ENCODE peak calls at places on chromosomes 1 and 21, in four cellular contexts. B is lung, T is fibroblast of lung, K is psoas muscle. S is an unnamed sample.
A peak's percentile ranks its signal among the peaks of the same experiment; 100 is the strongest.

GRCh38 chr1:222923506-222923905 is 108.7 kb downstream of the DISP1 start:
- DNase-seq in B (no peak), T (no peak), K (no peak), S (no peak)

GRCh38 chr1:178461676-178462075 is 35.1 kb downstream of the CLEC20A start:
- DNase-seq in B (no peak), T (no peak), K (no peak), S (no peak)

GRCh38 chr1:204301171-204301957 is 58.4 kb downstream of the PLEKHA6 start:
- DNase-seq in B (no peak), T (no peak), K (peak; percentile 68), S (no peak)

GRCh38 chr1:214401666-214402065 is 120.7 kb downstream of the SMYD2 start:
- DNase-seq in B (no peak), T (no peak), K (no peak), S (no peak)

GRCh38 chr1:61591316-61591715 is 133.6 kb downstream of the TM2D1 start:
- DNase-seq in B (no peak), T (no peak), K (no peak), S (peak; percentile 4)

GRCh38 chr1:7389201-7389785 is 381.8 kb upstream of the VAMP3 start:
- DNase-seq in B (no peak), T (peak; percentile 23), K (no peak), S (no peak)

GRCh38 chr1:226181996-226182714 is 4.4 kb downstream of the ACBD3 start:
- DNase-seq in B (peak; percentile 33), T (peak; percentile 57), K (peak; percentile 76), S (peak; percentile 56)

GRCh38 chr1:181949500-181949899 is 112.0 kb downstream of the ZNF648 start:
- DNase-seq in B (no peak), T (no peak), K (no peak), S (no peak)

GRCh38 chr1:61640531-61641125 is 84.3 kb downstream of the TM2D1 start:
- DNase-seq in B (no peak), T (no peak), K (peak; percentile 54), S (no peak)

GRCh38 chr1:220874201-220874655 is 5.0 kb upstream of the HLX start:
- DNase-seq in B (no peak), T (peak; percentile 70), K (no peak), S (peak; percentile 55)

GRCh38 chr1:99704356-99704816 is 58.5 kb downstream of the PALMD start:
- DNase-seq in B (no peak), T (no peak), K (no peak), S (no peak)

GRCh38 chr1:19533626-19534025 is 48.3 kb upstream of the CAPZB start:
- DNase-seq in B (no peak), T (no peak), K (peak; percentile 60), S (no peak)

GRCh38 chr1:164685656-164686055 is 126.7 kb downstream of the PBX1 start:
- DNase-seq in B (no peak), T (no peak), K (no peak), S (no peak)

GRCh38 chr21:34083357-34083756 is 10.0 kb downstream of the MRPS6 start:
- DNase-seq in B (no peak), T (no peak), K (no peak), S (no peak)

GRCh38 chr1:27570383-27570755 is 33.6 kb downstream of the AHDC1 start:
- DNase-seq in B (no peak), T (no peak), K (peak; percentile 81), S (no peak)

GRCh38 chr1:209318302-209319056 is 265.0 kb upstream of the CAMK1G start:
- DNase-seq in B (no peak), T (no peak), K (no peak), S (no peak)

GRCh38 chr1:12171206-12172041 is 4.6 kb downstream of the TNFRSF1B start:
- DNase-seq in B (no peak), T (no peak), K (no peak), S (no peak)

GRCh38 chr1:154743536-154744036 is 126.5 kb downstream of the KCNN3 start:
- DNase-seq in B (no peak), T (no peak), K (no peak), S (no peak)

GRCh38 chr1:22457356-22457755 is 5.7 kb downstream of the ZBTB40 start:
- DNase-seq in B (no peak), T (peak; percentile 82), K (no peak), S (no peak)

GRCh38 chr1:50968884-50969610 is 998 bp upstream of the CDKN2C start:
- DNase-seq in B (peak; percentile 51), T (peak; percentile 17), K (peak; percentile 74), S (peak; percentile 65)

GRCh38 chr1:111242805-111243523 is 15.5 kb downstream of the CHI3L2 start:
- DNase-seq in B (no peak), T (no peak), K (no peak), S (no peak)

GRCh38 chr1:70528591-70529333 is 117.7 kb downstream of the CTH start:
- DNase-seq in B (no peak), T (peak; percentile 33), K (no peak), S (peak; percentile 42)

DNA sequence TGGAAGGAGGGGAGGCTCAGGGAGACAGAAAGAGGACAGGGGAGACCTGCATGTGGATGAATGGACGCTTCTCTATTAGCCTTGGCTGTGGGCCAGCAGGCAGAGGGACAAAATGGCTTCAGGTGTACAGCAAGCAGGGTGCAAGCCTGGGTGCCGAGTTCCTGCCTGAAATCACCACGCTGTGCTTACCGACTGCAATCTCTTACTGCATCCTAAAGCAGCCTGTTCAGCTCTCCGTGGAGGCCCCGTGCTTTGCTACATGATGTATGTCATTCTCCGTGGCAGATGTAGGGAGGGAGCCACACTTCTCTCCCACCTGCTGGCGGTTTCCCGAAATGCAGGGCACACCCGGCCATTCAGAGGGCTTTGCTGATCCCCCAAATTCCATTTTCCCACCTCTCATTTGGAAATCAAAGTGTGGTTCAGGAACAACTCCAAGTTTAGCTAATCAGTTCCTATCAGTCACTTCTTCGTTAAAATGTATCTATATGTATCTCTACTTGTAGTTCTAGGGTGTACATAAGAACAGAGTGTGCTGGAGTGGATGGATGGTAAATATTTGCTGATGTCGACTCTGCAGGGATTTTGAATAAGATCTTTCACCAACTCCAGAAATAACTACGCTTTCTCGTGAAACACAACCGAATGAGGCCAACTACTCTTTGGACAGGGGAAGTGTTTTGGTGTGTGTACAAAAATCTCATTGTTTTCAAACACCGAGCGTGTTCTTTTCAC is 122.3 kb upstream of the BACE2 start:
- DNase-seq in B (no peak), T (no peak), K (no peak), S (peak; percentile 54)
- TF ChIP-seq CTCF in B (no peak), T (no peak), K (no peak), S (peak; percentile 43)

DNA sequence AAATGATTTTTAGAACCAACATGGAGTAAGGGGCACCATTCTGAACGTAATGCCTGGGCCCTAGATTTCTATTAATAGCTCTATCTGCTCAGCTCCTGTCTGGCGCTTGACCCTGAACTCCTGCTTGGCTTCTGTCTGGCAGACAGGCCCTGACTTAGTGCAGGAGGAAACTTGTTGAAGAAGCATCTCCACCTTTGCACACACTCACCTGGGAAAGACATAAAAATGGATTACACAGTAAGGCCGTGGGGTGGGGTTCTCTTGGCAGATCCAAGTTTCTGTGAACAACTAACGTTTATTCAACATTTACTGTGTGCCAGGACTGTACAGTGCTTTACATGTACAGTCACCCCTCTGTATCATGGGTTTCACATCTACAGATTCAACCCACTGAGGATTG is 62.1 kb upstream of the CNIH3 start:
- DNase-seq in B (no peak), T (no peak), K (no peak), S (no peak)
- TF ChIP-seq CTCF in B (no peak), T (no peak), K (no peak), S (no peak)

DNA sequence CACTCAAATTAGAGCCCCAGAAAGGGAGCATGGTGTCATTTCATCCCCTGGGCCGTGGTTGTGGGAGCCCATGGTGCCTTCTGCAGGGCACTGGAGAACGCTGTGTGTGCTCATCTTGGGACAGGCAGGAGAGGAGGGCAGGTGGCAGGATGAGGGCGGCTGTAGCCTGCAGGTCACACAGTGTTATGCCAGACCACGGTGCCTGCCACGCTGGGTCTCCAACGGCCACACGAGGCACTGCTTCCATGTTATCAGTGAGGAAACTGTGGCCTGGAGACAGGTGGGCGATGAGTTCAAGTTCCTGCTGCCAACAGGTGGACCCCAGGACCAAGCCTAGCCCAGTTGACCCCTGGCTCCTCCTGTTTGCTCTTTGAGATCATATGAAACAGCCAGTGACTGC is 21.0 kb downstream of the ABCG1 start:
- DNase-seq in B (no peak), T (no peak), K (peak; percentile 32), S (no peak)
- TF ChIP-seq CTCF in B (no peak), T (no peak), K (no peak), S (no peak)

GRCh38 chr1:59690531-59690930 is 124.2 kb upstream of the HOOK1 start:
- DNase-seq in B (no peak), T (no peak), K (no peak), S (no peak)
- TF ChIP-seq CTCF in B (no peak), T (no peak), K (no peak), S (no peak)

S was measured in body of pancreas.